ENCODE peak calls at places on chromosome 20, in eight cellular contexts. Z, F, R, Y, D, H, O and N are unnamed samples.

GRCh38 chr20:18805881-18806280 is 7.7 kb upstream of the SCP2D1 start:
- DNase-seq in Z (no peak), F (no peak), R (no peak), Y (no peak), D (no peak), H (no peak), O (peak; percentile 22), N (peak; percentile 24)

GRCh38 chr20:50460608-50461268 is 49.4 kb upstream of the PTPN1 start:
- DNase-seq in Z (peak; percentile 15), F (peak; percentile 92), R (peak; percentile 88), Y (peak; percentile 93), D (no peak), H (peak; percentile 59), O (no peak), N (peak; percentile 65)

GRCh38 chr20:50624351-50625016 is 66.9 kb downstream of the RIPOR3 start:
- DNase-seq in Z (no peak), F (no peak), R (no peak), Y (no peak), D (peak; percentile 95), H (no peak), O (peak; percentile 96), N (no peak)

GRCh38 chr20:35135867-35136586 is 11.1 kb downstream of the EDEM2 start:
- DNase-seq in Z (no peak), F (peak; percentile 37), R (peak; percentile 89), Y (no peak), D (no peak), H (peak; percentile 78), O (no peak), N (peak; percentile 90)

GRCh38 chr20:17646901-17647301 is 35.1 kb downstream of the RRBP1 start:
- DNase-seq in Z (peak; percentile 68), F (no peak), R (no peak), Y (peak; percentile 37), D (peak; percentile 10), H (no peak), O (peak; percentile 56), N (no peak)

GRCh38 chr20:5557123-5557522 is 193.1 kb upstream of the SHLD1 start:
- DNase-seq in Z (peak; percentile 26), F (peak; percentile 54), R (peak; percentile 68), Y (no peak), D (peak; percentile 9), H (peak; percentile 17), O (peak; percentile 8), N (peak; percentile 72)

GRCh38 chr20:50312682-50313187 is 122.1 kb downstream of the CEBPB start:
- DNase-seq in Z (no peak), F (peak; percentile 85), R (peak; percentile 93), Y (no peak), D (no peak), H (peak; percentile 96), O (no peak), N (peak; percentile 28)

GRCh38 chr20:58048096-58048702 is 180.3 kb downstream of the ANKRD60 start:
- DNase-seq in Z (no peak), F (peak; percentile 39), R (peak; percentile 44), Y (peak; percentile 53), D (no peak), H (peak; percentile 58), O (no peak), N (peak; percentile 32)

GRCh38 chr20:32037929-32038328 is 14.1 kb upstream of the HCK start:
- DNase-seq in Z (no peak), F (no peak), R (peak; percentile 49), Y (no peak), D (no peak), H (peak; percentile 66), O (no peak), N (peak; percentile 54)

GRCh38 chr20:41047279-41047974 is 18.8 kb downstream of the TOP1 start:
- DNase-seq in Z (no peak), F (no peak), R (no peak), Y (no peak), D (no peak), H (no peak), O (no peak), N (no peak)

GRCh38 chr20:6698056-6698455 is 69.4 kb upstream of the BMP2 start:
- DNase-seq in Z (no peak), F (no peak), R (no peak), Y (no peak), D (no peak), H (peak; percentile 45), O (peak; percentile 15), N (peak; percentile 19)

GRCh38 chr20:43904778-43905177 is 9.9 kb upstream of the TOX2 start:
- DNase-seq in Z (no peak), F (no peak), R (no peak), Y (no peak), D (no peak), H (no peak), O (no peak), N (no peak)

GRCh38 chr20:63706027-63706695 is 1.6 kb downstream of the ARFRP1 start:
- DNase-seq in Z (no peak), F (peak; percentile 2), R (no peak), Y (peak; percentile 55), D (no peak), H (no peak), O (no peak), N (no peak)

GRCh38 chr20:10551732-10552724 is 116.9 kb downstream of the SLX4IP start:
- DNase-seq in Z (no peak), F (no peak), R (peak; percentile 16), Y (no peak), D (no peak), H (no peak), O (no peak), N (no peak)